ENCODE peak calls at places on chromosomes 6 and 20, in ten cellular contexts. J, I, G, S, Z, C, V, P, L and K are unnamed samples.

GRCh38 chr6:34242252-34243130 is 5.8 kb downstream of the HMGA1 start:
- DNase-seq in J (peak), I (no peak), G (no peak), S (no peak), Z (no peak), C (no peak), V (peak), P (no peak), L (no peak), K (no peak)

GRCh38 chr6:142400495-142400894 is 98.7 kb downstream of the ADGRG6 start:
- DNase-seq in J (peak), I (no peak), G (no peak), S (no peak), Z (no peak), C (no peak), V (peak), P (no peak), L (no peak), K (peak)

GRCh38 chr6:56699066-56699654 is 56.5 kb upstream of the DST start:
- DNase-seq in J (no peak), I (peak), G (no peak), S (no peak), Z (peak), C (peak), V (peak), P (peak), L (no peak), K (peak)

GRCh38 chr6:16712931-16713484 is 48.3 kb downstream of the ATXN1 start:
- DNase-seq in J (peak), I (no peak), G (peak), S (peak), Z (peak), C (no peak), V (peak), P (no peak), L (peak), K (peak)

GRCh38 chr6:36118550-36119107 is 11.7 kb upstream of the MAPK13 start:
- DNase-seq in J (no peak), I (no peak), G (peak), S (peak), Z (no peak), C (peak), V (no peak), P (peak), L (no peak), K (no peak)

GRCh38 chr6:7173843-7174503 is 66.2 kb downstream of the RREB1 start:
- DNase-seq in J (no peak), I (no peak), G (no peak), S (no peak), Z (no peak), C (no peak), V (no peak), P (no peak), L (no peak), K (no peak)

GRCh38 chr20:891121-892080 is 24.7 kb downstream of the ANGPT4 start:
- DNase-seq in J (no peak), I (no peak), G (no peak), S (no peak), Z (no peak), C (no peak), V (no peak), P (no peak), L (no peak), K (no peak)

GRCh38 chr20:44536139-44536538 is 14.3 kb upstream of the SERINC3 start:
- DNase-seq in J (no peak), I (no peak), G (no peak), S (no peak), Z (no peak), C (no peak), V (no peak), P (no peak), L (no peak), K (no peak)

GRCh38 chr6:52904562-52905279 is 4.8 kb downstream of the GSTA3 start:
- DNase-seq in J (peak), I (no peak), G (no peak), S (no peak), Z (no peak), C (no peak), V (peak), P (no peak), L (no peak), K (peak)

GRCh38 chr6:2817778-2818443 is 23.8 kb downstream of the SERPINB1 start:
- DNase-seq in J (no peak), I (no peak), G (no peak), S (no peak), Z (peak), C (no peak), V (peak), P (no peak), L (no peak), K (no peak)

GRCh38 chr6:167952512-167952859 is 45.0 kb upstream of the KIF25 start:
- DNase-seq in J (no peak), I (no peak), G (no peak), S (no peak), Z (no peak), C (peak), V (no peak), P (no peak), L (no peak), K (no peak)

GRCh38 chr6:168711049-168711640 is 270.2 kb downstream of the SMOC2 start:
- DNase-seq in J (peak), I (no peak), G (no peak), S (no peak), Z (no peak), C (no peak), V (no peak), P (no peak), L (no peak), K (no peak)